ENCODE peak calls at places on chromosomes 12 and 14, in eight cellular contexts. One of them, this sample, is unnamed. For H3K9me3, the result is how much of the 10 kb centered on the place peaks cover.

GRCh38 chr12:29983917-29984316 is 200.2 kb upstream of the TMTC1 start:
- DNase-seq in PC-9: no peak
- DNase-seq in SK-N-SH: no peak
- DNase-seq in aorta: no peak
- DNase-seq in mesenchymal stem cell: no peak
- DNase-seq in neural progenitor cell: no peak
- DNase-seq in kidney: no peak
- DNase-seq in psoas muscle: no peak
- DNase-seq in this sample: no peak

GRCh38 chr14:75969126-75969525 is 12.7 kb downstream of the TGFB3 start:
- DNase-seq in PC-9: no peak
- DNase-seq in SK-N-SH: no peak
- DNase-seq in aorta: no peak
- DNase-seq in mesenchymal stem cell: no peak
- DNase-seq in neural progenitor cell: no peak
- DNase-seq in kidney: no peak
- DNase-seq in psoas muscle: no peak
- DNase-seq in this sample: no peak

GRCh38 chr14:102076793-102077759 is 9.8 kb downstream of the HSP90AA1 start:
- DNase-seq in PC-9: no peak
- DNase-seq in SK-N-SH: no peak
- DNase-seq in aorta: peak
- DNase-seq in mesenchymal stem cell: no peak
- DNase-seq in neural progenitor cell: no peak
- DNase-seq in kidney: peak
- DNase-seq in psoas muscle: peak
- DNase-seq in this sample: no peak

GRCh38 chr12:47742253-47742825 is 16.3 kb downstream of the RAPGEF3 start:
- DNase-seq in PC-9: peak
- DNase-seq in SK-N-SH: peak
- DNase-seq in aorta: peak
- DNase-seq in mesenchymal stem cell: peak
- DNase-seq in neural progenitor cell: peak
- DNase-seq in kidney: peak
- DNase-seq in psoas muscle: peak
- DNase-seq in this sample: peak

GRCh38 chr12:82714427-82714826 is 27.7 kb downstream of the TMTC2 start:
- DNase-seq in PC-9: no peak
- DNase-seq in SK-N-SH: no peak
- DNase-seq in aorta: no peak
- DNase-seq in mesenchymal stem cell: no peak
- DNase-seq in neural progenitor cell: no peak
- DNase-seq in kidney: no peak
- DNase-seq in psoas muscle: no peak
- DNase-seq in this sample: no peak

GRCh38 chr14:95523051-95523817 is 6.8 kb upstream of the SYNE3 start:
- DNase-seq in PC-9: no peak
- DNase-seq in SK-N-SH: no peak
- DNase-seq in aorta: no peak
- DNase-seq in mesenchymal stem cell: peak
- DNase-seq in neural progenitor cell: no peak
- DNase-seq in kidney: no peak
- DNase-seq in psoas muscle: no peak
- DNase-seq in this sample: no peak

GRCh38 chr14:51912112-51912786 is 51.8 kb downstream of the GNG2 start:
- DNase-seq in PC-9: no peak
- DNase-seq in SK-N-SH: no peak
- DNase-seq in aorta: no peak
- DNase-seq in mesenchymal stem cell: no peak
- DNase-seq in neural progenitor cell: no peak
- DNase-seq in kidney: no peak
- DNase-seq in psoas muscle: no peak
- DNase-seq in this sample: no peak

GRCh38 chr12:93902736-93903562 is 225.8 kb downstream of the CRADD start:
- DNase-seq in PC-9: no peak
- DNase-seq in SK-N-SH: no peak
- DNase-seq in aorta: no peak
- DNase-seq in mesenchymal stem cell: no peak
- DNase-seq in neural progenitor cell: no peak
- DNase-seq in kidney: no peak
- DNase-seq in psoas muscle: no peak
- DNase-seq in this sample: no peak

GRCh38 chr12:51388826-51389225 is 2.4 kb downstream of the GALNT6 start:
- DNase-seq in PC-9: no peak
- DNase-seq in SK-N-SH: no peak
- DNase-seq in aorta: no peak
- DNase-seq in mesenchymal stem cell: peak
- DNase-seq in neural progenitor cell: no peak
- DNase-seq in kidney: no peak
- DNase-seq in psoas muscle: no peak
- DNase-seq in this sample: no peak

GRCh38 chr12:116465407-116465806 is 93.8 kb upstream of the MAP1LC3B2 start:
- DNase-seq in PC-9: no peak
- DNase-seq in SK-N-SH: no peak
- DNase-seq in aorta: no peak
- DNase-seq in mesenchymal stem cell: no peak
- DNase-seq in neural progenitor cell: no peak
- DNase-seq in kidney: no peak
- DNase-seq in psoas muscle: no peak
- DNase-seq in this sample: no peak

GRCh38 chr14:51652168-51653095 is 722 bp downstream of the FRMD6 start:
- DNase-seq in PC-9: no peak
- DNase-seq in SK-N-SH: peak
- DNase-seq in aorta: peak
- DNase-seq in mesenchymal stem cell: no peak
- DNase-seq in neural progenitor cell: peak
- DNase-seq in kidney: peak
- DNase-seq in psoas muscle: peak
- DNase-seq in this sample: peak

GRCh38 chr14:104856869-104857860 is 7.9 kb upstream of the CEP170B start:
- DNase-seq in PC-9: no peak
- DNase-seq in SK-N-SH: no peak
- DNase-seq in aorta: no peak
- DNase-seq in mesenchymal stem cell: no peak
- DNase-seq in neural progenitor cell: peak
- DNase-seq in kidney: peak
- DNase-seq in psoas muscle: peak
- DNase-seq in this sample: no peak

GRCh38 chr12:64256166-64256800 is 34.2 kb upstream of the KICS2 start:
- DNase-seq in PC-9: no peak
- DNase-seq in SK-N-SH: peak
- DNase-seq in aorta: no peak
- DNase-seq in mesenchymal stem cell: peak
- DNase-seq in neural progenitor cell: peak
- DNase-seq in kidney: no peak
- DNase-seq in psoas muscle: no peak
- DNase-seq in this sample: no peak

GRCh38 chr14:87989613-87990299 is 3.2 kb downstream of the GALC start:
- DNase-seq in PC-9: no peak
- DNase-seq in SK-N-SH: no peak
- DNase-seq in aorta: no peak
- DNase-seq in mesenchymal stem cell: no peak
- DNase-seq in neural progenitor cell: no peak
- DNase-seq in kidney: no peak
- DNase-seq in psoas muscle: no peak
- DNase-seq in this sample: no peak

GRCh38 chr14:48731260-48731659 is 854.9 kb downstream of the RPS29 start:
- DNase-seq in PC-9: no peak
- DNase-seq in SK-N-SH: no peak
- DNase-seq in aorta: no peak
- DNase-seq in mesenchymal stem cell: peak
- DNase-seq in neural progenitor cell: no peak
- DNase-seq in kidney: no peak
- DNase-seq in psoas muscle: no peak
- DNase-seq in this sample: no peak

GRCh38 chr12:59808317-59808910 is 212.6 kb downstream of the SLC16A7 start:
- DNase-seq in PC-9: no peak
- DNase-seq in SK-N-SH: peak
- DNase-seq in aorta: no peak
- DNase-seq in mesenchymal stem cell: peak
- DNase-seq in neural progenitor cell: peak
- DNase-seq in kidney: no peak
- DNase-seq in psoas muscle: no peak
- DNase-seq in this sample: no peak

GRCh38 chr12:74408601-74409166 is 129.0 kb upstream of the ATXN7L3B start:
- DNase-seq in PC-9: no peak
- DNase-seq in SK-N-SH: no peak
- DNase-seq in aorta: no peak
- DNase-seq in mesenchymal stem cell: no peak
- DNase-seq in neural progenitor cell: peak
- DNase-seq in kidney: no peak
- DNase-seq in psoas muscle: no peak
- DNase-seq in this sample: no peak

GRCh38 chr12:126772171-126772864 is 1494.7 kb upstream of the TMEM132C start:
- DNase-seq in PC-9: peak
- DNase-seq in SK-N-SH: no peak
- DNase-seq in aorta: no peak
- DNase-seq in mesenchymal stem cell: no peak
- DNase-seq in neural progenitor cell: no peak
- DNase-seq in kidney: no peak
- DNase-seq in psoas muscle: no peak
- DNase-seq in this sample: no peak

GRCh38 chr12:113929312-113929989 is 36.7 kb downstream of the RBM19 start:
- DNase-seq in PC-9: no peak
- DNase-seq in SK-N-SH: no peak
- DNase-seq in aorta: no peak
- DNase-seq in mesenchymal stem cell: no peak
- DNase-seq in neural progenitor cell: no peak
- DNase-seq in kidney: no peak
- DNase-seq in psoas muscle: no peak
- DNase-seq in this sample: no peak

GRCh38 chr12:64621257-64621942 is 11.1 kb downstream of the RASSF3 start:
- DNase-seq in PC-9: no peak
- DNase-seq in SK-N-SH: no peak
- DNase-seq in aorta: peak
- DNase-seq in mesenchymal stem cell: peak
- DNase-seq in neural progenitor cell: no peak
- DNase-seq in kidney: no peak
- DNase-seq in psoas muscle: no peak
- DNase-seq in this sample: no peak

GRCh38 chr14:73715707-73716106 is 1.5 kb upstream of the PNMA1 start:
- DNase-seq in PC-9: no peak
- DNase-seq in SK-N-SH: peak
- DNase-seq in aorta: no peak
- DNase-seq in mesenchymal stem cell: no peak
- DNase-seq in neural progenitor cell: no peak
- DNase-seq in kidney: no peak
- DNase-seq in psoas muscle: no peak
- DNase-seq in this sample: no peak

GRCh38 chr14:92160619-92161018 is 38.9 kb downstream of the CPSF2 start:
- DNase-seq in PC-9: no peak
- DNase-seq in SK-N-SH: no peak
- DNase-seq in aorta: no peak
- DNase-seq in mesenchymal stem cell: peak
- DNase-seq in neural progenitor cell: no peak
- DNase-seq in kidney: no peak
- DNase-seq in psoas muscle: no peak
- DNase-seq in this sample: no peak

GRCh38 chr14:68924392-68925158 is 54.5 kb downstream of the ACTN1 start:
- DNase-seq in PC-9: peak
- DNase-seq in SK-N-SH: no peak
- DNase-seq in aorta: peak
- DNase-seq in mesenchymal stem cell: peak
- DNase-seq in neural progenitor cell: peak
- DNase-seq in kidney: no peak
- DNase-seq in psoas muscle: no peak
- DNase-seq in this sample: peak

GRCh38 chr12:542290-543113 is 82.8 kb downstream of the B4GALNT3 start:
- DNase-seq in PC-9: no peak
- DNase-seq in SK-N-SH: no peak
- DNase-seq in aorta: peak
- DNase-seq in mesenchymal stem cell: no peak
- DNase-seq in neural progenitor cell: peak
- DNase-seq in kidney: peak
- DNase-seq in psoas muscle: no peak
- DNase-seq in this sample: no peak

GRCh38 chr12:38163442-38163801 is 153.2 kb upstream of the ALG10B start:
- DNase-seq in PC-9: no peak
- DNase-seq in SK-N-SH: peak
- DNase-seq in aorta: no peak
- DNase-seq in mesenchymal stem cell: no peak
- DNase-seq in neural progenitor cell: no peak
- DNase-seq in kidney: peak
- DNase-seq in psoas muscle: no peak
- DNase-seq in this sample: no peak
- H3K9me3 ChIP-seq in PC-9: under half
- H3K9me3 ChIP-seq in SK-N-SH: under half
- H3K9me3 ChIP-seq in aorta: under half
- H3K9me3 ChIP-seq in mesenchymal stem cell: under half
- H3K9me3 ChIP-seq in neural progenitor cell: under half
- H3K9me3 ChIP-seq in kidney: under half
- H3K9me3 ChIP-seq in psoas muscle: under half
- H3K9me3 ChIP-seq in this sample: under half

GRCh38 chr14:106083082-106083481 is 556.7 kb downstream of the TMEM121 start:
- DNase-seq in PC-9: no peak
- DNase-seq in SK-N-SH: no peak
- DNase-seq in aorta: no peak
- DNase-seq in mesenchymal stem cell: no peak
- DNase-seq in neural progenitor cell: no peak
- DNase-seq in kidney: no peak
- DNase-seq in psoas muscle: no peak
- DNase-seq in this sample: no peak
- H3K9me3 ChIP-seq in PC-9: under half
- H3K9me3 ChIP-seq in SK-N-SH: under half
- H3K9me3 ChIP-seq in aorta: under half
- H3K9me3 ChIP-seq in mesenchymal stem cell: under half
- H3K9me3 ChIP-seq in neural progenitor cell: under half
- H3K9me3 ChIP-seq in kidney: under half
- H3K9me3 ChIP-seq in psoas muscle: under half
- H3K9me3 ChIP-seq in this sample: under half

GRCh38 chr12:14473707-14474287 is 93.9 kb downstream of the PLBD1 start:
- DNase-seq in PC-9: no peak
- DNase-seq in SK-N-SH: peak
- DNase-seq in aorta: no peak
- DNase-seq in mesenchymal stem cell: peak
- DNase-seq in neural progenitor cell: peak
- DNase-seq in kidney: no peak
- DNase-seq in psoas muscle: no peak
- DNase-seq in this sample: no peak
- H3K9me3 ChIP-seq in PC-9: under half
- H3K9me3 ChIP-seq in SK-N-SH: under half
- H3K9me3 ChIP-seq in aorta: under half
- H3K9me3 ChIP-seq in mesenchymal stem cell: half or more
- H3K9me3 ChIP-seq in neural progenitor cell: under half
- H3K9me3 ChIP-seq in kidney: under half
- H3K9me3 ChIP-seq in psoas muscle: under half
- H3K9me3 ChIP-seq in this sample: half or more

DNA sequence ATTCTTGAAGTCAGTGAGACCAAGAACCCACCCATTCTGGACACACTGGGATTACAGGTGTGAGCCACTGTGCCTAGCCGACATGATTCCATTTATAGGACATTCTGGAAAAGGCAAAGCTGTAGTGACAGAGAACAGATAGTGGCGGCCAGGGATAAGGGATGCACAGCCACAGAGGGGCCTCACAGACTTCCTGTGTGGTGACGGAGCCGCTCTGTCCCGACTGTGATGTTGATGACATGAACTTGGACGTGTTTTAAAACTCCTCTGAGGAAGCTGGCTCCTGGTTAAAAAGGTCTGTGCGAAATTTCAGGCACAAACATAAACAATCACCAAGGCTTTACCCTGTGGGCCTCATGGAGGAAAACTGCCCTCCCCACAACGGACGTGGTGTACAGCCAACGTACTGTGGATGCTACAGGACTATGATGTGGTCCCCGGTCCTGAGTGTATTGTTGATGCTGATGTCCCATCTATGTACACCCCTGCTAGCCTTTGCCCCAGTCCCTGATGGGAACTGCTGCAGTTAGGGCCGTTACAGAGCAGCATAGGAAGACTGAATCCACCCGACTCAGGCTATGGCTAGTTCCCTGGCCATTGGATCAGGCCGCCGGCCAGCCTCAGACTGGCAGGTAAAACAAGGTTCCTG is 15.9 kb downstream of the ZNF605 start:
- DNase-seq in PC-9: no peak
- DNase-seq in SK-N-SH: no peak
- DNase-seq in aorta: no peak
- DNase-seq in mesenchymal stem cell: no peak
- DNase-seq in neural progenitor cell: no peak
- DNase-seq in kidney: no peak
- DNase-seq in psoas muscle: no peak
- DNase-seq in this sample: no peak
- H3K9me3 ChIP-seq in PC-9: under half
- H3K9me3 ChIP-seq in SK-N-SH: under half
- H3K9me3 ChIP-seq in aorta: under half
- H3K9me3 ChIP-seq in mesenchymal stem cell: half or more
- H3K9me3 ChIP-seq in neural progenitor cell: under half
- H3K9me3 ChIP-seq in kidney: half or more
- H3K9me3 ChIP-seq in psoas muscle: half or more
- H3K9me3 ChIP-seq in this sample: half or more

This sample was measured in left ventricle myocardium inferior.